ENCODE peak calls at places on chromosomes 2 and 18, in seven cellular contexts. F is HepG2, S is SK-N-SH, M is GM12891, Y is K562, P is H1, N is GM12878. K is an unnamed sample.
A peak's percentile ranks its signal among the peaks of the same experiment; 100 is the strongest.

GRCh38 chr2:240974771-240975572 is 23.4 kb upstream of the SNED1 start:
- DNase-seq in F (no peak), S (no peak), M (no peak), Y (no peak), P (no peak), N (no peak), K (no peak)

GRCh38 chr2:19120941-19121750 is 237.3 kb downstream of the OSR1 start:
- DNase-seq in F (peak; percentile 26), S (no peak), M (no peak), Y (no peak), P (no peak), N (no peak), K (no peak)

GRCh38 chr2:50401772-50402653 is 629.9 kb downstream of the NRXN1 start:
- DNase-seq in F (peak; percentile 46), S (peak; percentile 39), M (peak; percentile 11), Y (peak; percentile 43), P (peak; percentile 29), N (no peak), K (no peak)

GRCh38 chr2:128324897-128325410 is 6.3 kb upstream of the HS6ST1 start:
- DNase-seq in F (no peak), S (no peak), M (no peak), Y (no peak), P (no peak), N (no peak), K (no peak)

GRCh38 chr18:55900380-55900779 is 312.4 kb upstream of the TCF4 start:
- DNase-seq in F (no peak), S (no peak), M (no peak), Y (no peak), P (no peak), N (no peak), K (no peak)

GRCh38 chr2:150171065-150171548 is 316.4 kb downstream of the RND3 start:
- DNase-seq in F (no peak), S (no peak), M (no peak), Y (no peak), P (no peak), N (no peak), K (no peak)

GRCh38 chr2:173076557-173077345 is 1.1 kb downstream of the MAP3K20 start:
- DNase-seq in F (no peak), S (peak; percentile 72), M (peak; percentile 9), Y (peak; percentile 62), P (no peak), N (peak; percentile 20), K (peak; percentile 7)

GRCh38 chr2:169485650-169486138 is 6.4 kb downstream of the BBS5 start:
- DNase-seq in F (peak; percentile 92), S (no peak), M (no peak), Y (no peak), P (no peak), N (no peak), K (no peak)

GRCh38 chr2:215940645-215941184 is 72.6 kb downstream of the MREG start:
- DNase-seq in F (no peak), S (no peak), M (no peak), Y (no peak), P (no peak), N (no peak), K (no peak)

GRCh38 chr18:67402543-67402942 is 114.0 kb downstream of the DSEL start:
- DNase-seq in F (no peak), S (no peak), M (no peak), Y (no peak), P (no peak), N (no peak), K (no peak)

GRCh38 chr2:168210898-168211570 is 36.4 kb downstream of the STK39 start:
- DNase-seq in F (peak; percentile 88), S (no peak), M (no peak), Y (no peak), P (no peak), N (no peak), K (no peak)

GRCh38 chr2:7692657-7693161 is 775.5 kb downstream of the RNF144A start:
- DNase-seq in F (no peak), S (no peak), M (no peak), Y (no peak), P (no peak), N (no peak), K (no peak)

GRCh38 chr2:33482518-33482917 is 6.1 kb downstream of the RASGRP3 start:
- DNase-seq in F (no peak), S (no peak), M (no peak), Y (no peak), P (no peak), N (no peak), K (no peak)

GRCh38 chr18:31619291-31619690 is 27.6 kb downstream of the TTR start:
- DNase-seq in F (no peak), S (no peak), M (no peak), Y (no peak), P (no peak), N (no peak), K (no peak)

GRCh38 chr2:96691022-96691612 is 48.6 kb downstream of the FER1L5 start:
- DNase-seq in F (no peak), S (no peak), M (no peak), Y (no peak), P (no peak), N (no peak), K (no peak)

GRCh38 chr2:85032621-85033020 is 61.7 kb downstream of the KCMF1 start:
- DNase-seq in F (no peak), S (no peak), M (no peak), Y (no peak), P (no peak), N (no peak), K (no peak)

GRCh38 chr2:12106440-12107080 is 360.1 kb downstream of the LPIN1 start:
- DNase-seq in F (no peak), S (peak; percentile 21), M (no peak), Y (peak; percentile 97), P (no peak), N (no peak), K (no peak)

GRCh38 chr2:207394203-207394741 is 135.5 kb upstream of the CREB1 start:
- DNase-seq in F (no peak), S (no peak), M (no peak), Y (no peak), P (no peak), N (no peak), K (no peak)

GRCh38 chr18:3097082-3097481 is 84.1 kb upstream of the LPIN2 start:
- DNase-seq in F (no peak), S (no peak), M (no peak), Y (no peak), P (no peak), N (no peak), K (no peak)

GRCh38 chr2:158733430-158733755 is 61.7 kb upstream of the DAPL1 start:
- DNase-seq in F (no peak), S (no peak), M (no peak), Y (no peak), P (no peak), N (no peak), K (no peak)

DNA sequence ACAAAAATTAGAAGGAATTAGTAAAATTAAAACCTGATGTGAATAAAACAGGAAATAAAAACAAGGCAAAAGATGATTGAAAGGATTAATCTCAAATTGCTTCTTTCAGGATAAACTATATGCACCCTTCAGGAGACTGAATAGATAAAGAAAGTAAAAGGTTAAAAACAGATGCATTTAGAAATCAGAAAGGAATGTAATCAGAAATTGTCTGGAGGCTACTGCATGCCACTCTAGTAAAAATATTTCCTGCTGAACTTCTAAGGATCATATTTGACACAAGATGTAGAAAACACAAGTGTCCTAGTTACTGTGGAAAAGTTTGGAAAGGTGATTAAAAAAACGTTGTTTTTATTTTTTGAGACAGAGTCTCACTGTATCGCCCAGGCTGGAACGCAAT is 16.2 kb downstream of the CHCHD5 start:
- DNase-seq in F (no peak), S (no peak), M (no peak), Y (no peak), P (no peak), N (no peak), K (no peak)
- TF ChIP-seq TAF1 in F (no peak), S (no peak), M (no peak), Y (no peak), P (no peak), N (no peak), K (no peak)

GRCh38 chr18:74166397-74166796 is 18.1 kb downstream of the TIMM21 start:
- DNase-seq in F (peak; percentile 14), S (no peak), M (no peak), Y (no peak), P (no peak), N (no peak), K (no peak)

GRCh38 chr18:74163019-74163656 is 14.8 kb downstream of the TIMM21 start:
- DNase-seq in F (no peak), S (no peak), M (no peak), Y (no peak), P (no peak), N (no peak), K (no peak)
- TF ChIP-seq TAF1 in F (no peak), S (no peak), M (no peak), Y (no peak), P (no peak), N (no peak), K (no peak)

GRCh38 chr2:38147333-38148121 is 71.6 kb upstream of the CYP1B1 start:
- DNase-seq in F (no peak), S (no peak), M (no peak), Y (no peak), P (no peak), N (no peak), K (no peak)

GRCh38 chr2:38145226-38145625 is 69.3 kb upstream of the CYP1B1 start:
- DNase-seq in F (no peak), S (no peak), M (no peak), Y (no peak), P (no peak), N (no peak), K (no peak)

GRCh38 chr2:38148501-38148900 is 72.5 kb upstream of the CYP1B1 start:
- DNase-seq in F (peak; percentile 81), S (no peak), M (no peak), Y (no peak), P (no peak), N (no peak), K (no peak)

GRCh38 chr2:38146302-38146916 is 70.5 kb upstream of the CYP1B1 start:
- DNase-seq in F (no peak), S (no peak), M (no peak), Y (peak; percentile 71), P (peak; percentile 15), N (peak; percentile 71), K (no peak)

DNA sequence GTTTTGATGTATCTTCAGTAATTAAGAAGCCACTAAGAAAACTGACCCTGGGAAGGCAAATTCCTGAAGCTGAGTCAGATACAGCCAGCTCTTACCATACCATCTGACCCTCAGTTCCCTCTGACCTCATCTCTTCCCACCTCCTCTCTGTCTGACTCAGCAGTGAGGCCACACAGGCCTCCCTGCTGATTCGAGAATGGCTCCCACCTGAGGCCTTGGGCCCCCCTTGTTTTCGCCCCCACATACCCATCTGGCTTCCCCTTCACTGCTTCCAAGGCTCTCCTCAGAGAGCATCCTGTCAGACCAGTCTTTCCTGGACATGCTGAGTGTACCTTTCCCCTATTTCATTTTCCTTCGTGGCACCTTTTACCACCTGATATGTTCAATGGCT is 71.0 kb upstream of the CYP1B1 start:
- DNase-seq in F (peak; percentile 25), S (peak; percentile 27), M (no peak), Y (peak; percentile 80), P (peak; percentile 57), N (peak; percentile 78), K (peak; percentile 29)
- TF ChIP-seq TAF1 in F (no peak), S (no peak), M (no peak), Y (peak; percentile 0), P (no peak), N (no peak), K (no peak)

DNA sequence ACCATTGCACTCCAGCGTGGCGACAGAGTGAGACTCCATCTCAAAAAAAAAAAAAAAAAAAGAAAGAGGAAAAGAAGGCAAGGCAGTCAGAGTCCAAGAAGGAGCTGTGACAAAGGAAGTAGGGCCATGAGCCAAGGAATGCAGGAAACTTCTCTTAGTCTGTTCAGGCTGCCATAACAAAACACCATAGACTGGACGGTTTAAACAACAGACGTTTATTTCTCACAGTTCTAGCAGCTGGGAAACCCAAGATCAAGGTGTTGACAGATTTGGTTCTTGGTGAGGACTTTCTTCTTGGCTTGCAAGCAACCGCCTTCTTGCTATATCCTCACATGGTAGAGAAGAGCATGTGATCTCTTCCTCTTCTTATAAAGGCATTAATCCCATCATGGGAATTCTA is 13.1 kb upstream of the SUMO1 start:
- DNase-seq in F (no peak), S (no peak), M (no peak), Y (no peak), P (no peak), N (no peak), K (no peak)
- TF ChIP-seq TAF1 in F (no peak), S (no peak), M (no peak), Y (no peak), P (no peak), N (no peak), K (no peak)